ENCODE peak calls at places on chromosome 21, in six cellular contexts. J is CD4-positive, CD25-positive, alpha-beta regulatory T cell; Y is body of pancreas; N is SK-N-SH; O is heart right ventricle; S is gastrocnemius medialis. G is an unnamed sample.

GRCh38 chr21:42338730-42339715 is 11.8 kb downstream of the TFF2 start:
- DNase-seq in J (no peak), Y (no peak), N (no peak), O (no peak), S (no peak), G (no peak)

GRCh38 chr21:46058339-46059145 is 39.4 kb upstream of the COL6A2 start:
- DNase-seq in J (no peak), Y (no peak), N (no peak), O (no peak), S (peak; percentile 11), G (peak; percentile 19)

GRCh38 chr21:15430023-15430422 is 299.8 kb upstream of the USP25 start:
- DNase-seq in J (no peak), Y (no peak), N (no peak), O (no peak), S (no peak), G (no peak)

GRCh38 chr21:25638634-25639166 is 358 bp upstream of the JAM2 start:
- DNase-seq in J (no peak), Y (no peak), N (no peak), O (no peak), S (no peak), G (no peak)

GRCh38 chr21:41725421-41726021 is 41.3 kb downstream of the RIPK4 start:
- DNase-seq in J (no peak), Y (no peak), N (no peak), O (no peak), S (no peak), G (no peak)

GRCh38 chr21:33229099-33229775 is 501 bp upstream of the IFNAR2 start:
- DNase-seq in J (no peak), Y (no peak), N (peak; percentile 21), O (no peak), S (no peak), G (no peak)

GRCh38 chr21:42975886-42976608 is 1.7 kb downstream of the PKNOX1 start:
- DNase-seq in J (no peak), Y (no peak), N (no peak), O (no peak), S (peak; percentile 53), G (no peak)

GRCh38 chr21:46168238-46168637 is 12.9 kb upstream of the FTCD start:
- DNase-seq in J (no peak), Y (no peak), N (no peak), O (no peak), S (no peak), G (peak; percentile 17)

GRCh38 chr21:20882462-20883415 is 115.5 kb upstream of the NCAM2 start:
- DNase-seq in J (no peak), Y (peak; percentile 33), N (peak; percentile 16), O (no peak), S (no peak), G (no peak)

GRCh38 chr21:17488620-17489019 is 24.2 kb upstream of the CXADR start:
- DNase-seq in J (no peak), Y (no peak), N (no peak), O (no peak), S (no peak), G (no peak)

GRCh38 chr21:36320421-36321324 is 676 bp downstream of the MORC3 start:
- DNase-seq in J (no peak), Y (peak; percentile 51), N (peak; percentile 81), O (peak; percentile 74), S (peak; percentile 71), G (peak; percentile 86)

GRCh38 chr21:36156815-36157670 is at the start of gene DOP1B:
- DNase-seq in J (peak; percentile 32), Y (no peak), N (no peak), O (no peak), S (no peak), G (no peak)

GRCh38 chr21:38330671-38331070 is 73.9 kb downstream of the KCNJ15 start:
- DNase-seq in J (no peak), Y (no peak), N (no peak), O (no peak), S (no peak), G (no peak)

GRCh38 chr21:16370176-16370575 is 640.4 kb downstream of the USP25 start:
- DNase-seq in J (no peak), Y (no peak), N (no peak), O (no peak), S (peak; percentile 51), G (no peak)

GRCh38 chr21:26587621-26588260 is 14.7 kb upstream of the CYYR1 start:
- DNase-seq in J (no peak), Y (no peak), N (peak; percentile 47), O (no peak), S (no peak), G (no peak)

GRCh38 chr21:14722841-14723483 is 176.8 kb upstream of the SAMSN1 start:
- DNase-seq in J (no peak), Y (no peak), N (no peak), O (no peak), S (no peak), G (no peak)

GRCh38 chr21:33655591-33656221 is 13.4 kb downstream of the ITSN1 start:
- DNase-seq in J (no peak), Y (peak; percentile 25), N (no peak), O (no peak), S (no peak), G (no peak)

GRCh38 chr21:42460391-42461184 is 35.4 kb downstream of the RSPH1 start:
- DNase-seq in J (peak; percentile 19), Y (peak; percentile 31), N (peak; percentile 51), O (no peak), S (no peak), G (no peak)

GRCh38 chr21:46060596-46061061 is 37.3 kb upstream of the COL6A2 start:
- DNase-seq in J (no peak), Y (peak; percentile 46), N (no peak), O (peak; percentile 70), S (peak; percentile 79), G (peak; percentile 97)

GRCh38 chr21:32120231-32120630 is 158.6 kb downstream of the MIS18A start:
- DNase-seq in J (no peak), Y (no peak), N (no peak), O (no peak), S (no peak), G (no peak)

GRCh38 chr21:36210779-36211659 is 54.4 kb downstream of the DOP1B start:
- DNase-seq in J (no peak), Y (no peak), N (no peak), O (no peak), S (no peak), G (no peak)

GRCh38 chr21:43297989-43298388 is 128.9 kb downstream of the SIK1 start:
- DNase-seq in J (no peak), Y (no peak), N (no peak), O (no peak), S (no peak), G (no peak)

GRCh38 chr21:36232641-36233040 is 76.0 kb downstream of the DOP1B start:
- DNase-seq in J (no peak), Y (peak; percentile 56), N (no peak), O (no peak), S (no peak), G (no peak)

GRCh38 chr21:20739421-20739820 is 258.8 kb upstream of the NCAM2 start:
- DNase-seq in J (no peak), Y (no peak), N (peak; percentile 17), O (no peak), S (no peak), G (no peak)

DNA sequence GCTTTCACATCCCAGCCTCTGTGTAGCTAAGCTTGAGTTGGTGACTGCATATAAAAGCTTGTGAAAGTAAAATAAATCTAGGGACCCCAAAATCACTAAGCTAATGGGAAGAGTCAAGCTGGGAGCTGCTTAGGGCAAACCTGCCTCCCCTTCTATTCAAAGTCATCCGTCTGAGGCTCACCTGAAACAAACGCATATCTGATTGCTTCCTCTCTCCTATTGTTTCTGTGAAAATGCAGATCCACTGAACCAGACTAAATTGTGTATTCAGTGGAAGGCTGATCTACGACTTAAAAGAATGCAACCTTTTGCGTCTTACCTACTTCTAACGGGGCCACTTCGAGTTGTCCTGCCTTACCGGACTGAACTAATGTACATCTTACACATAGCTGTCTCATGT is 70.3 kb downstream of the LTN1 start:
- DNase-seq in J (no peak), Y (no peak), N (no peak), O (no peak), S (no peak), G (no peak)
- H3K9me3 ChIP-seq in J (no peaks in the 10 kb centered on the region), Y (no peaks in the 10 kb centered on the region), N (no peaks in the 10 kb centered on the region), O (no peaks in the 10 kb centered on the region), S (no peaks in the 10 kb centered on the region), G (no peaks in the 10 kb centered on the region)

DNA sequence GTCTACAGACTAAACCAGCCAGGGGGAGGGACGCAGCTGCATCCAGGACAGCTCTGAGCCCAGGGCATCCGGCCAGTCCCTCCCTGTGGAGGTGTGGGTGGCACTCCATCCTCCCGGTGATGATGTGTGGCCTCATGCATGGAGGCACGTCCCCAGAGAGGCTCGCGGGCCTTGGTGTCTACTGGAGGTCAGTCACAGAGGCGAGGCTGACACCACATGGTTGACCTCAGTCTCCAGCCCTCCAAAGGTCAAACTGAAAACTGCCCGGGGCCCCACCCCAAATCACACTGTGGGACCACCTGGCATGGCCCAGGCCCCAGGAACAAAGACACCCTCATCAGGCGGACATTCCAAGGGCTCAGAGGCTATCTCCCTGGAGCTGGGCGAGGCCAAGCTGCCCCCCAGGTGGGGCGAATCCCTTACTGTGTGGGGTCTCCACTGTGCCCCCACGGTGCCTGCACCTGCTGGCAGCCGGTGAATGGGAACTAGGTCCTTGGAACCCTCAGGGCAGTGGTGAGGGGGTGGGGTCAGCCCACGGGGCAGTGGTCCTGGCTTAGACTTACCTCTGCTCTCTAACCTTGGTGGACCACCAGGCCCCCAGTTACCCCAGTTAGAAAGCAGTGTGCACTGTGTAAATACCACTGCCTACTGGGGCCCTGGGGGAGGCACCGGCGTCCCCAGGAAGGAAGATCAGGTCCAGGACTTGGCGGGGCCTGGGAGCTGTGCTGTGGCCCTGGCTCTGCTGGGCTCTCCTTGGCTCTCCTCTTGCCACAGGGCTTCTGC is 49.1 kb downstream of the TRPM2 start:
- DNase-seq in J (no peak), Y (no peak), N (peak; percentile 21), O (no peak), S (peak; percentile 2), G (no peak)
- H3K27ac ChIP-seq in J (no peak overlapping the region), Y (no peak overlapping the region), N (no peak overlapping the region), O (no peak overlapping the region), S (no peak overlapping the region), G (no peak overlapping the region)

DNA sequence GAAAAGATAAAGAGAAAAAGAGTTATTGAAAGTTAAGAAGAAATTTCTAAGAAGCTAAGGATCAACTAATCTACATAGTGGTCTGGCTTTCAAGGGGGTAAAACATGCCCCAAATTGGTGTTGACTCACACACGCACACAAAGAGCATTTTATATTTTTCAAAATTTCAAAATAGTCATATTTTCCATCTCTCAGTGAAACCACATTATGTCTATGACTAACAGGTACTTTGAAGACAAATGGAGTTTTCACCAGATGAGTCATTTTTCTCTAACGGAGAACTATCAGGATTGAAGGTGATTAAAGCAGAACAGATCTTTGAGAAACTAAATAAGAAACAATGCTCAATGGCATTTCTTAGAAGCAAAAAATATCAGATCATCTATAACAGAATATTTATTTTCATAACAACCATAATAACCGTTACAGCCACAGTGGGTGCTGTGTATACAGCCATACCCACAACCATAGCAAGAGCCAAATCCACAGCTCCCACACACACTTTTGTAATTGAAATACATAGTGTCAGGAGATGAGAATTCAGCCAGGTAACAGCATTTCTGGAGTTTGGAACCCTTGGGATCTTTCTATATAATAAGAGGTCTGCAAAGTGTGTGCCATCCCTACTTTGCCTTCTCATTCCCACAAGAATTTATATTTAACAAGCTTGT is at the start of gene KRTAP21-3:
- DNase-seq in J (no peak), Y (no peak), N (no peak), O (no peak), S (no peak), G (no peak)
- H3K9me3 ChIP-seq in J (no peaks in the 10 kb centered on the region), Y (no peaks in the 10 kb centered on the region), N (no peaks in the 10 kb centered on the region), O (no peaks in the 10 kb centered on the region), S (no peaks in the 10 kb centered on the region), G (no peaks in the 10 kb centered on the region)

GRCh38 chr21:35063428-35064172 is 14.5 kb upstream of the RUNX1 start:
- DNase-seq in J (no peak), Y (no peak), N (no peak), O (no peak), S (no peak), G (no peak)
- H3K27ac ChIP-seq in J (no peak overlapping the region), Y (no peak overlapping the region), N (no peak overlapping the region), O (no peak overlapping the region), S (no peak overlapping the region), G (no peak overlapping the region)

GRCh38 chr21:28072601-28073000 is 920.1 kb downstream of the LTN1 start:
- DNase-seq in J (no peak), Y (no peak), N (no peak), O (no peak), S (no peak), G (no peak)
- H3K9me3 ChIP-seq in J (no peaks in the 10 kb centered on the region), Y (no peaks in the 10 kb centered on the region), N (no peaks in the 10 kb centered on the region), O (no peaks in the 10 kb centered on the region), S (no peaks in the 10 kb centered on the region), G (no peaks in the 10 kb centered on the region)